ENCODE peak calls at places on chromosomes 3 and 15, in ten cellular contexts. One of them, this sample, is unnamed.

GRCh38 chr3:107124885-107125284 is 252.4 kb upstream of the CCDC54 start:
- DNase-seq in activated CD4-positive, alpha-beta T cell treated with anti-CD3 and anti-CD28 coated beads for 24 hours: no peak
- DNase-seq in trophoblast cell: peak
- DNase-seq in natural killer cell: no peak
- DNase-seq in stimulated activated CD8-positive, alpha-beta memory T cell treated with anti-CD3 and anti-CD28 coated beads, Interleukin-15, amount 100 ng/mL, for 24 hours: no peak
- DNase-seq in RPMI8226: peak
- DNase-seq in activated T-helper 1 cell treated with anti-CD3 and anti-CD28 coated beads, Interleukin-2, amount 50 U/mL, for 16 hours: no peak
- DNase-seq in stimulated activated effector memory CD8-positive, alpha-beta T cell treated with anti-CD3 and anti-CD28 coated beads, Interleukin-12 subunit alpha, Interleukin-12 subunit beta, amount 100 ng/mL, for 72 hours: no peak
- DNase-seq in MM.1S: no peak
- DNase-seq in iris pigment epithelial cell: peak
- DNase-seq in this sample: no peak

GRCh38 chr3:178672263-178672662 is 136.0 kb downstream of the KCNMB2 start:
- DNase-seq in stimulated activated effector memory CD8-positive, alpha-beta T cell treated with anti-CD3 and anti-CD28 coated beads, Interleukin-12 subunit alpha, Interleukin-12 subunit beta, amount 100 ng/mL, for 72 hours: no peak
- DNase-seq in activated CD4-positive, alpha-beta T cell treated with anti-CD3 and anti-CD28 coated beads for 24 hours: no peak
- DNase-seq in iris pigment epithelial cell: peak
- DNase-seq in natural killer cell: no peak
- DNase-seq in trophoblast cell: no peak
- DNase-seq in stimulated activated CD8-positive, alpha-beta memory T cell treated with anti-CD3 and anti-CD28 coated beads, Interleukin-15, amount 100 ng/mL, for 24 hours: no peak
- DNase-seq in RPMI8226: no peak
- DNase-seq in MM.1S: no peak
- DNase-seq in activated T-helper 1 cell treated with anti-CD3 and anti-CD28 coated beads, Interleukin-2, amount 50 U/mL, for 16 hours: no peak
- DNase-seq in this sample: no peak

GRCh38 chr3:188082040-188082439 is 71.9 kb upstream of the LPP start:
- DNase-seq in RPMI8226: no peak
- DNase-seq in trophoblast cell: peak
- DNase-seq in iris pigment epithelial cell: peak
- DNase-seq in MM.1S: no peak
- DNase-seq in stimulated activated effector memory CD8-positive, alpha-beta T cell treated with anti-CD3 and anti-CD28 coated beads, Interleukin-12 subunit alpha, Interleukin-12 subunit beta, amount 100 ng/mL, for 72 hours: no peak
- DNase-seq in activated T-helper 1 cell treated with anti-CD3 and anti-CD28 coated beads, Interleukin-2, amount 50 U/mL, for 16 hours: no peak
- DNase-seq in activated CD4-positive, alpha-beta T cell treated with anti-CD3 and anti-CD28 coated beads for 24 hours: no peak
- DNase-seq in stimulated activated CD8-positive, alpha-beta memory T cell treated with anti-CD3 and anti-CD28 coated beads, Interleukin-15, amount 100 ng/mL, for 24 hours: no peak
- DNase-seq in natural killer cell: no peak
- DNase-seq in this sample: no peak

GRCh38 chr3:41202834-41203345 is 3.6 kb downstream of the CTNNB1 start:
- DNase-seq in MM.1S: no peak
- DNase-seq in natural killer cell: no peak
- DNase-seq in activated T-helper 1 cell treated with anti-CD3 and anti-CD28 coated beads, Interleukin-2, amount 50 U/mL, for 16 hours: no peak
- DNase-seq in stimulated activated effector memory CD8-positive, alpha-beta T cell treated with anti-CD3 and anti-CD28 coated beads, Interleukin-12 subunit alpha, Interleukin-12 subunit beta, amount 100 ng/mL, for 72 hours: no peak
- DNase-seq in trophoblast cell: peak
- DNase-seq in RPMI8226: no peak
- DNase-seq in iris pigment epithelial cell: peak
- DNase-seq in activated CD4-positive, alpha-beta T cell treated with anti-CD3 and anti-CD28 coated beads for 24 hours: no peak
- DNase-seq in stimulated activated CD8-positive, alpha-beta memory T cell treated with anti-CD3 and anti-CD28 coated beads, Interleukin-15, amount 100 ng/mL, for 24 hours: no peak
- DNase-seq in this sample: no peak

GRCh38 chr3:15556512-15556911 is 35.0 kb upstream of the COLQ start:
- DNase-seq in stimulated activated CD8-positive, alpha-beta memory T cell treated with anti-CD3 and anti-CD28 coated beads, Interleukin-15, amount 100 ng/mL, for 24 hours: no peak
- DNase-seq in RPMI8226: peak
- DNase-seq in natural killer cell: no peak
- DNase-seq in iris pigment epithelial cell: no peak
- DNase-seq in stimulated activated effector memory CD8-positive, alpha-beta T cell treated with anti-CD3 and anti-CD28 coated beads, Interleukin-12 subunit alpha, Interleukin-12 subunit beta, amount 100 ng/mL, for 72 hours: no peak
- DNase-seq in MM.1S: peak
- DNase-seq in activated CD4-positive, alpha-beta T cell treated with anti-CD3 and anti-CD28 coated beads for 24 hours: no peak
- DNase-seq in trophoblast cell: no peak
- DNase-seq in activated T-helper 1 cell treated with anti-CD3 and anti-CD28 coated beads, Interleukin-2, amount 50 U/mL, for 16 hours: no peak
- DNase-seq in this sample: no peak

GRCh38 chr3:6125520-6125919 is 735.4 kb upstream of the GRM7 start:
- DNase-seq in activated CD4-positive, alpha-beta T cell treated with anti-CD3 and anti-CD28 coated beads for 24 hours: no peak
- DNase-seq in activated T-helper 1 cell treated with anti-CD3 and anti-CD28 coated beads, Interleukin-2, amount 50 U/mL, for 16 hours: no peak
- DNase-seq in natural killer cell: no peak
- DNase-seq in RPMI8226: no peak
- DNase-seq in MM.1S: no peak
- DNase-seq in stimulated activated effector memory CD8-positive, alpha-beta T cell treated with anti-CD3 and anti-CD28 coated beads, Interleukin-12 subunit alpha, Interleukin-12 subunit beta, amount 100 ng/mL, for 72 hours: no peak
- DNase-seq in iris pigment epithelial cell: no peak
- DNase-seq in stimulated activated CD8-positive, alpha-beta memory T cell treated with anti-CD3 and anti-CD28 coated beads, Interleukin-15, amount 100 ng/mL, for 24 hours: no peak
- DNase-seq in trophoblast cell: no peak
- DNase-seq in this sample: no peak

GRCh38 chr3:147269907-147270306 is 136.4 kb downstream of the ZIC4 start:
- DNase-seq in activated CD4-positive, alpha-beta T cell treated with anti-CD3 and anti-CD28 coated beads for 24 hours: no peak
- DNase-seq in MM.1S: no peak
- DNase-seq in stimulated activated effector memory CD8-positive, alpha-beta T cell treated with anti-CD3 and anti-CD28 coated beads, Interleukin-12 subunit alpha, Interleukin-12 subunit beta, amount 100 ng/mL, for 72 hours: no peak
- DNase-seq in activated T-helper 1 cell treated with anti-CD3 and anti-CD28 coated beads, Interleukin-2, amount 50 U/mL, for 16 hours: no peak
- DNase-seq in natural killer cell: no peak
- DNase-seq in stimulated activated CD8-positive, alpha-beta memory T cell treated with anti-CD3 and anti-CD28 coated beads, Interleukin-15, amount 100 ng/mL, for 24 hours: no peak
- DNase-seq in iris pigment epithelial cell: no peak
- DNase-seq in RPMI8226: no peak
- DNase-seq in trophoblast cell: no peak
- DNase-seq in this sample: no peak

GRCh38 chr3:70156808-70157207 is 155.6 kb downstream of the MDFIC2 start:
- DNase-seq in iris pigment epithelial cell: no peak
- DNase-seq in RPMI8226: no peak
- DNase-seq in MM.1S: no peak
- DNase-seq in activated CD4-positive, alpha-beta T cell treated with anti-CD3 and anti-CD28 coated beads for 24 hours: no peak
- DNase-seq in natural killer cell: no peak
- DNase-seq in activated T-helper 1 cell treated with anti-CD3 and anti-CD28 coated beads, Interleukin-2, amount 50 U/mL, for 16 hours: no peak
- DNase-seq in stimulated activated effector memory CD8-positive, alpha-beta T cell treated with anti-CD3 and anti-CD28 coated beads, Interleukin-12 subunit alpha, Interleukin-12 subunit beta, amount 100 ng/mL, for 72 hours: no peak
- DNase-seq in trophoblast cell: no peak
- DNase-seq in stimulated activated CD8-positive, alpha-beta memory T cell treated with anti-CD3 and anti-CD28 coated beads, Interleukin-15, amount 100 ng/mL, for 24 hours: no peak
- DNase-seq in this sample: no peak

GRCh38 chr15:88256261-88257230 is at the start of gene NTRK3:
- DNase-seq in natural killer cell: no peak
- DNase-seq in RPMI8226: peak
- DNase-seq in activated T-helper 1 cell treated with anti-CD3 and anti-CD28 coated beads, Interleukin-2, amount 50 U/mL, for 16 hours: no peak
- DNase-seq in MM.1S: peak
- DNase-seq in stimulated activated effector memory CD8-positive, alpha-beta T cell treated with anti-CD3 and anti-CD28 coated beads, Interleukin-12 subunit alpha, Interleukin-12 subunit beta, amount 100 ng/mL, for 72 hours: no peak
- DNase-seq in stimulated activated CD8-positive, alpha-beta memory T cell treated with anti-CD3 and anti-CD28 coated beads, Interleukin-15, amount 100 ng/mL, for 24 hours: no peak
- DNase-seq in trophoblast cell: no peak
- DNase-seq in iris pigment epithelial cell: peak
- DNase-seq in activated CD4-positive, alpha-beta T cell treated with anti-CD3 and anti-CD28 coated beads for 24 hours: no peak
- DNase-seq in this sample: no peak

GRCh38 chr3:126264381-126264780 is 84.0 kb upstream of the ALDH1L1 start:
- DNase-seq in stimulated activated effector memory CD8-positive, alpha-beta T cell treated with anti-CD3 and anti-CD28 coated beads, Interleukin-12 subunit alpha, Interleukin-12 subunit beta, amount 100 ng/mL, for 72 hours: no peak
- DNase-seq in stimulated activated CD8-positive, alpha-beta memory T cell treated with anti-CD3 and anti-CD28 coated beads, Interleukin-15, amount 100 ng/mL, for 24 hours: no peak
- DNase-seq in trophoblast cell: no peak
- DNase-seq in RPMI8226: no peak
- DNase-seq in iris pigment epithelial cell: no peak
- DNase-seq in natural killer cell: no peak
- DNase-seq in activated T-helper 1 cell treated with anti-CD3 and anti-CD28 coated beads, Interleukin-2, amount 50 U/mL, for 16 hours: no peak
- DNase-seq in activated CD4-positive, alpha-beta T cell treated with anti-CD3 and anti-CD28 coated beads for 24 hours: no peak
- DNase-seq in MM.1S: no peak
- DNase-seq in this sample: no peak

This sample was measured in NCI-H774.